ENCODE peak calls at places on chromosomes 4 and X, in six cellular contexts. M is IMR-90, U is H1, I is trophoblast cell, G is mesenchymal stem cell, Z is H9. T is an unnamed sample.

GRCh38 chrX:24619647-24620046 is 27.5 kb downstream of the PCYT1B start:
- DNase-seq in G (peak; percentile 55), I (no peak), Z (no peak), M (peak; percentile 38), U (no peak), T (no peak)

GRCh38 chr4:55253911-55254593 is 92.0 kb upstream of the SRD5A3 start:
- DNase-seq in G (no peak), I (no peak), M (no peak), U (no peak), Z (no peak), T (no peak)

GRCh38 chr4:36285784-36286480 is 4.5 kb downstream of the DTHD1 start:
- DNase-seq in U (no peak), Z (no peak), G (no peak), I (no peak), M (no peak), T (no peak)

GRCh38 chrX:47145408-47146120 is 543 bp downstream of the RBM10 start:
- DNase-seq in G (no peak), Z (no peak), M (no peak), I (no peak), U (no peak), T (no peak)

GRCh38 chrX:7351946-7352345 is 204.0 kb upstream of the PUDP start:
- DNase-seq in I (no peak), G (peak; percentile 7), U (no peak), M (peak; percentile 59), Z (no peak), T (no peak)

GRCh38 chr4:68490826-68491457 is 43.7 kb downstream of the TMPRSS11E start:
- DNase-seq in I (no peak), U (no peak), M (no peak), Z (no peak), G (no peak), T (no peak)

GRCh38 chrX:43949669-43950068 is 23.5 kb downstream of the NDP start:
- DNase-seq in G (no peak), Z (peak; percentile 78), M (no peak), I (peak; percentile 43), U (peak; percentile 29), T (no peak)

GRCh38 chr4:95701500-95701899 is 138.4 kb upstream of the PDHA2 start:
- DNase-seq in Z (no peak), I (no peak), U (peak; percentile 15), M (no peak), G (peak; percentile 72), T (no peak)

GRCh38 chr4:43353552-43353951 is 461.0 kb downstream of the GRXCR1 start:
- DNase-seq in I (no peak), Z (no peak), U (no peak), M (no peak), G (no peak), T (no peak)

GRCh38 chr4:41212221-41213203 is 1.8 kb downstream of the APBB2 start:
- DNase-seq in I (peak; percentile 70), G (peak; percentile 71), U (no peak), Z (no peak), M (peak; percentile 64), T (no peak)

GRCh38 chr4:46804781-46805413 is 104.1 kb downstream of the COX7B2 start:
- DNase-seq in Z (no peak), I (no peak), G (no peak), M (no peak), U (no peak), T (no peak)

GRCh38 chrX:1911401-1912131 is 296.7 kb downstream of the ASMT start:
- DNase-seq in I (no peak), Z (no peak), U (no peak), M (no peak), G (no peak), T (no peak)

GRCh38 chr4:123997116-123997515 is 600.5 kb downstream of the SPRY1 start:
- DNase-seq in I (no peak), Z (no peak), G (no peak), U (no peak), M (no peak), T (peak; percentile 57)

GRCh38 chr4:40327340-40327739 is 7.8 kb upstream of the CHRNA9 start:
- DNase-seq in Z (no peak), U (no peak), M (no peak), G (peak; percentile 64), I (no peak), T (no peak)

GRCh38 chr4:78565971-78566372 is 14.4 kb downstream of the ANXA3 start:
- DNase-seq in I (peak; percentile 57), Z (no peak), M (peak; percentile 55), U (no peak), G (peak; percentile 40), T (no peak)

GRCh38 chr4:87060957-87061356 is 126.1 kb downstream of the AFF1 start:
- DNase-seq in M (peak; percentile 88), I (no peak), G (peak; percentile 60), Z (no peak), U (no peak), T (no peak)

GRCh38 chr4:104451573-104451972 is 43.1 kb downstream of the CXXC4 start:
- DNase-seq in G (peak; percentile 42), M (no peak), U (no peak), I (peak; percentile 5), Z (no peak), T (no peak)

GRCh38 chr4:87046111-87046510 is 111.3 kb downstream of the AFF1 start:
- DNase-seq in M (peak; percentile 12), U (no peak), I (no peak), Z (no peak), G (no peak), T (no peak)

GRCh38 chrX:103017542-103017941 is 46.4 kb downstream of the BEX1 start:
- DNase-seq in Z (no peak), G (no peak), U (no peak), I (no peak), M (no peak), T (no peak)

GRCh38 chrX:79630033-79631009 is 263.2 kb upstream of the ITM2A start:
- DNase-seq in Z (no peak), U (no peak), I (no peak), G (no peak), M (no peak), T (no peak)

GRCh38 chr4:8308856-8309771 is 39.6 kb downstream of the HTRA3 start:
- DNase-seq in U (no peak), I (no peak), G (peak; percentile 22), Z (no peak), M (peak; percentile 44), T (no peak)

GRCh38 chr4:70559216-70559830 is 32.7 kb upstream of the AMBN start:
- DNase-seq in I (peak; percentile 60), G (peak; percentile 43), U (no peak), M (peak; percentile 34), Z (no peak), T (peak; percentile 57)

GRCh38 chr4:3483471-3483921 is 20.4 kb downstream of the DOK7 start:
- DNase-seq in G (peak; percentile 60), M (no peak), I (no peak), Z (no peak), U (no peak), T (no peak)

GRCh38 chr4:82611982-82612381 is 50.2 kb upstream of the TMEM150C start:
- DNase-seq in G (no peak), Z (no peak), M (no peak), I (no peak), U (no peak), T (no peak)

GRCh38 chr4:121950680-121951569 is 935 bp downstream of the TRPC3 start:
- DNase-seq in U (no peak), M (peak; percentile 18), Z (peak; percentile 56), I (peak; percentile 16), G (peak; percentile 51), T (peak; percentile 8)

GRCh38 chr4:145799225-145799624 is 119.3 kb downstream of the C4orf51 start:
- DNase-seq in Z (no peak), I (no peak), U (no peak), M (no peak), G (no peak), T (no peak)

GRCh38 chrX:16931371-16931770 is 15.1 kb upstream of the REPS2 start:
- DNase-seq in I (peak; percentile 55), G (no peak), U (no peak), Z (peak; percentile 45), M (no peak), T (no peak)

GRCh38 chrX:152895724-152896420 is 2.0 kb upstream of the ZNF185 start:
- DNase-seq in Z (no peak), U (no peak), M (no peak), I (peak; percentile 12), G (no peak), T (no peak)

GRCh38 chrX:135484636-135485289 is 35.7 kb upstream of the INTS6L start:
- DNase-seq in M (peak; percentile 57), I (peak; percentile 21), G (peak; percentile 45), Z (no peak), U (no peak), T (no peak)

GRCh38 chr4:106583567-106583966 is 215.0 kb upstream of the GIMD1 start:
- DNase-seq in G (peak; percentile 80), I (peak; percentile 3), Z (no peak), M (peak; percentile 94), U (no peak), T (no peak)

GRCh38 chr4:112704322-112704721 is 67.4 kb downstream of the LARP7 start:
- DNase-seq in I (no peak), U (no peak), M (no peak), Z (no peak), G (no peak), T (no peak)
- H4K91ac ChIP-seq in I (no peak overlapping the region), U (peak overlapping the region; percentile 88), M (no peak overlapping the region), Z (no peak overlapping the region), G (no peak overlapping the region), T (no peak overlapping the region)

GRCh38 chr4:6473264-6474052 is 1.0 kb upstream of the PPP2R2C start:
- DNase-seq in Z (peak; percentile 32), U (no peak), M (no peak), I (no peak), G (no peak), T (no peak)

GRCh38 chr4:6474053-6474568 is 1.7 kb upstream of the PPP2R2C start:
- DNase-seq in Z (peak; percentile 62), U (no peak), I (peak; percentile 5), M (no peak), G (no peak), T (no peak)

GRCh38 chr4:6476893-6477292 is 4.5 kb upstream of the PPP2R2C start:
- DNase-seq in Z (peak; percentile 15), U (no peak), I (no peak), M (no peak), G (no peak), T (no peak)

GRCh38 chr4:6475492-6476020 is 3.1 kb upstream of the PPP2R2C start:
- DNase-seq in Z (peak; percentile 5), M (no peak), G (no peak), U (no peak), I (no peak), T (no peak)

GRCh38 chr4:6474705-6475457 is 2.5 kb upstream of the PPP2R2C start:
- DNase-seq in Z (peak; percentile 7), M (no peak), G (no peak), U (no peak), I (no peak), T (no peak)
- H3K23ac ChIP-seq in Z (no peak overlapping the region), M (no peak overlapping the region), G (no peak overlapping the region), U (no peak overlapping the region), I (no peak overlapping the region), T (no peak overlapping the region)

GRCh38 chr4:139666735-139667266 is 1.2 kb downstream of the MGST2 start:
- DNase-seq in Z (no peak), I (peak; percentile 44), U (no peak), G (peak; percentile 74), M (peak; percentile 76), T (no peak)
- H2BK120ac ChIP-seq in Z (no peak overlapping the region), I (peak overlapping the region; percentile 5), U (no peak overlapping the region), G (peak overlapping the region; percentile 74), M (peak overlapping the region; percentile 58), T (no peak overlapping the region)

GRCh38 chrX:83535417-83536244 is 27.5 kb downstream of the POU3F4 start:
- DNase-seq in I (no peak), M (no peak), U (no peak), G (no peak), Z (no peak), T (no peak)

GRCh38 chrX:83529950-83530349 is 21.9 kb downstream of the POU3F4 start:
- DNase-seq in U (no peak), I (no peak), G (no peak), Z (no peak), M (no peak), T (no peak)
- H4K91ac ChIP-seq in U (no peak overlapping the region), I (no peak overlapping the region), G (no peak overlapping the region), Z (no peak overlapping the region), M (no peak overlapping the region), T (no peak overlapping the region)

T was measured in neuronal stem cell.